ENCODE peak calls at places on chromosome 17, in ten cellular contexts. D is left cardiac atrium; S is astrocyte of the spinal cord; H is activated CD4-positive, alpha-beta memory T cell treated with anti-CD3 and anti-CD28 coated beads for 36 hours; N is M059J; A is activated T-cell treated with anti-CD3 and anti-CD28 coated beads for 24 hours; K is IMR-90; T is KG1; Q is activated effector memory CD4-positive, alpha-beta T cell treated with anti-CD3 and anti-CD28 coated beads, Interleukin-2, amount 50 U/mL, for 16 hours; F is RKO. E is an unnamed sample.

GRCh38 chr17:76726766-76727718 is at the start of gene METTL23:
- DNase-seq in D (peak), S (peak), H (peak), N (peak), A (peak), K (peak), T (peak), Q (peak), F (peak), E (peak)

GRCh38 chr17:30530346-30531025 is 53.3 kb downstream of the GOSR1 start:
- DNase-seq in D (no peak), S (no peak), H (no peak), N (peak), A (no peak), K (peak), T (no peak), Q (no peak), F (no peak), E (no peak)

GRCh38 chr17:82213251-82214011 is 789 bp upstream of the CCDC57 start:
- DNase-seq in D (no peak), S (peak), H (peak), N (peak), A (peak), K (peak), T (no peak), Q (peak), F (peak), E (no peak)

GRCh38 chr17:13521784-13522183 is 79.9 kb downstream of the HS3ST3A1 start:
- DNase-seq in D (no peak), S (no peak), H (no peak), N (no peak), A (no peak), K (no peak), T (no peak), Q (no peak), F (no peak), E (no peak)

GRCh38 chr17:77615672-77616242 is 342.7 kb upstream of the TNRC6C start:
- DNase-seq in D (no peak), S (no peak), H (no peak), N (no peak), A (no peak), K (no peak), T (no peak), Q (peak), F (no peak), E (no peak)

GRCh38 chr17:68749742-68750562 is 148.8 kb upstream of the FAM20A start:
- DNase-seq in D (no peak), S (no peak), H (no peak), N (no peak), A (no peak), K (no peak), T (no peak), Q (no peak), F (no peak), E (no peak)

GRCh38 chr17:22435231-22435974 is 743.1 kb downstream of the KCNJ18 start:
- DNase-seq in D (no peak), S (no peak), H (no peak), N (no peak), A (no peak), K (no peak), T (no peak), Q (no peak), F (no peak), E (no peak)

GRCh38 chr17:47967607-47968252 is 3.2 kb upstream of the CDK5RAP3 start:
- DNase-seq in D (no peak), S (peak), H (no peak), N (peak), A (no peak), K (peak), T (no peak), Q (no peak), F (peak), E (no peak)

GRCh38 chr17:1718362-1719165 is 5.9 kb upstream of the WDR81 start:
- DNase-seq in D (peak), S (no peak), H (no peak), N (no peak), A (no peak), K (no peak), T (no peak), Q (no peak), F (no peak), E (no peak)

GRCh38 chr17:58382108-58382884 is 30.3 kb upstream of the SUPT4H1 start:
- DNase-seq in D (no peak), S (no peak), H (no peak), N (no peak), A (no peak), K (no peak), T (no peak), Q (no peak), F (no peak), E (no peak)